ENCODE peak calls at places on chromosomes 12 and 14, in ten cellular contexts. One of them, this sample, is unnamed.

GRCh38 chr12:53793221-53793620 is 41.4 kb upstream of the CISTR start:
- DNase-seq in cardiac muscle cell: no peak
- DNase-seq in BJ: no peak
- DNase-seq in tibial nerve: no peak
- DNase-seq in heart left ventricle: no peak
- DNase-seq in fibroblast of mammary gland: no peak
- DNase-seq in epithelial cell of esophagus: no peak
- DNase-seq in uterus: no peak
- DNase-seq in tibial artery: no peak
- DNase-seq in fibroblast of lung: no peak
- DNase-seq in this sample: no peak

GRCh38 chr14:35458442-35458841 is 53.9 kb upstream of the NFKBIA start:
- DNase-seq in cardiac muscle cell: no peak
- DNase-seq in BJ: no peak
- DNase-seq in tibial nerve: no peak
- DNase-seq in heart left ventricle: no peak
- DNase-seq in fibroblast of mammary gland: no peak
- DNase-seq in epithelial cell of esophagus: no peak
- DNase-seq in uterus: no peak
- DNase-seq in tibial artery: no peak
- DNase-seq in fibroblast of lung: no peak
- DNase-seq in this sample: no peak

GRCh38 chr12:88944403-88944802 is 364.1 kb upstream of the KITLG start:
- DNase-seq in cardiac muscle cell: peak
- DNase-seq in BJ: no peak
- DNase-seq in tibial nerve: no peak
- DNase-seq in heart left ventricle: no peak
- DNase-seq in fibroblast of mammary gland: peak
- DNase-seq in epithelial cell of esophagus: peak
- DNase-seq in uterus: no peak
- DNase-seq in tibial artery: no peak
- DNase-seq in fibroblast of lung: peak
- DNase-seq in this sample: peak

GRCh38 chr12:30908389-30909087 is 18.0 kb upstream of the TSPAN11 start:
- DNase-seq in cardiac muscle cell: peak
- DNase-seq in BJ: peak
- DNase-seq in tibial nerve: peak
- DNase-seq in heart left ventricle: no peak
- DNase-seq in fibroblast of mammary gland: peak
- DNase-seq in epithelial cell of esophagus: no peak
- DNase-seq in uterus: no peak
- DNase-seq in tibial artery: no peak
- DNase-seq in fibroblast of lung: peak
- DNase-seq in this sample: peak

GRCh38 chr12:131533139-131533538 is 177.8 kb upstream of the SFSWAP start:
- DNase-seq in cardiac muscle cell: no peak
- DNase-seq in BJ: no peak
- DNase-seq in tibial nerve: no peak
- DNase-seq in heart left ventricle: no peak
- DNase-seq in fibroblast of mammary gland: no peak
- DNase-seq in epithelial cell of esophagus: no peak
- DNase-seq in uterus: no peak
- DNase-seq in tibial artery: no peak
- DNase-seq in fibroblast of lung: no peak
- DNase-seq in this sample: no peak

GRCh38 chr14:103628221-103628683 is 759 bp upstream of the KLC1 start:
- DNase-seq in cardiac muscle cell: peak
- DNase-seq in BJ: no peak
- DNase-seq in tibial nerve: peak
- DNase-seq in heart left ventricle: peak
- DNase-seq in fibroblast of mammary gland: peak
- DNase-seq in epithelial cell of esophagus: peak
- DNase-seq in uterus: peak
- DNase-seq in tibial artery: peak
- DNase-seq in fibroblast of lung: peak
- DNase-seq in this sample: peak

GRCh38 chr14:94581127-94581999 is at the start of gene SERPINA5:
- DNase-seq in cardiac muscle cell: peak
- DNase-seq in BJ: no peak
- DNase-seq in tibial nerve: peak
- DNase-seq in heart left ventricle: peak
- DNase-seq in fibroblast of mammary gland: peak
- DNase-seq in epithelial cell of esophagus: no peak
- DNase-seq in uterus: no peak
- DNase-seq in tibial artery: no peak
- DNase-seq in fibroblast of lung: peak
- DNase-seq in this sample: no peak

GRCh38 chr12:72272731-72273498 is 745 bp downstream of the TRHDE start:
- DNase-seq in cardiac muscle cell: peak
- DNase-seq in BJ: no peak
- DNase-seq in tibial nerve: no peak
- DNase-seq in heart left ventricle: no peak
- DNase-seq in fibroblast of mammary gland: no peak
- DNase-seq in epithelial cell of esophagus: no peak
- DNase-seq in uterus: peak
- DNase-seq in tibial artery: peak
- DNase-seq in fibroblast of lung: peak
- DNase-seq in this sample: no peak

GRCh38 chr12:105072888-105073488 is 11.3 kb downstream of the ALDH1L2 start:
- DNase-seq in cardiac muscle cell: no peak
- DNase-seq in BJ: no peak
- DNase-seq in tibial nerve: no peak
- DNase-seq in heart left ventricle: no peak
- DNase-seq in fibroblast of mammary gland: no peak
- DNase-seq in epithelial cell of esophagus: no peak
- DNase-seq in uterus: no peak
- DNase-seq in tibial artery: no peak
- DNase-seq in fibroblast of lung: no peak
- DNase-seq in this sample: no peak

GRCh38 chr12:64450711-64451486 is 1.0 kb upstream of the TBK1 start:
- DNase-seq in cardiac muscle cell: peak
- DNase-seq in BJ: no peak
- DNase-seq in tibial nerve: no peak
- DNase-seq in heart left ventricle: no peak
- DNase-seq in fibroblast of mammary gland: peak
- DNase-seq in epithelial cell of esophagus: peak
- DNase-seq in uterus: no peak
- DNase-seq in tibial artery: no peak
- DNase-seq in fibroblast of lung: peak
- DNase-seq in this sample: peak

GRCh38 chr12:212799-213526 is 994 bp downstream of the SLC6A12 start:
- DNase-seq in cardiac muscle cell: peak
- DNase-seq in BJ: no peak
- DNase-seq in tibial nerve: peak
- DNase-seq in heart left ventricle: no peak
- DNase-seq in fibroblast of mammary gland: no peak
- DNase-seq in epithelial cell of esophagus: no peak
- DNase-seq in uterus: no peak
- DNase-seq in tibial artery: no peak
- DNase-seq in fibroblast of lung: no peak
- DNase-seq in this sample: peak

GRCh38 chr14:78667141-78667540 is 497.0 kb downstream of the NRXN3 start:
- DNase-seq in cardiac muscle cell: no peak
- DNase-seq in BJ: no peak
- DNase-seq in tibial nerve: no peak
- DNase-seq in heart left ventricle: no peak
- DNase-seq in fibroblast of mammary gland: no peak
- DNase-seq in epithelial cell of esophagus: no peak
- DNase-seq in uterus: no peak
- DNase-seq in tibial artery: no peak
- DNase-seq in fibroblast of lung: no peak
- DNase-seq in this sample: no peak

GRCh38 chr14:78666336-78667056 is 496.3 kb downstream of the NRXN3 start:
- DNase-seq in cardiac muscle cell: no peak
- DNase-seq in BJ: no peak
- DNase-seq in tibial nerve: no peak
- DNase-seq in heart left ventricle: no peak
- DNase-seq in fibroblast of mammary gland: no peak
- DNase-seq in epithelial cell of esophagus: no peak
- DNase-seq in uterus: no peak
- DNase-seq in tibial artery: no peak
- DNase-seq in fibroblast of lung: no peak
- DNase-seq in this sample: no peak
- H3K4me3 ChIP-seq in cardiac muscle cell: no peak
- H3K4me3 ChIP-seq in BJ: no peak
- H3K4me3 ChIP-seq in tibial nerve: no peak
- H3K4me3 ChIP-seq in heart left ventricle: no peak
- H3K4me3 ChIP-seq in fibroblast of mammary gland: no peak
- H3K4me3 ChIP-seq in epithelial cell of esophagus: no peak
- H3K4me3 ChIP-seq in uterus: no peak
- H3K4me3 ChIP-seq in tibial artery: no peak
- H3K4me3 ChIP-seq in fibroblast of lung: no peak
- H3K4me3 ChIP-seq in this sample: no peak

GRCh38 chr12:116870306-116870705 is 10.9 kb downstream of the HRK start:
- DNase-seq in cardiac muscle cell: no peak
- DNase-seq in BJ: no peak
- DNase-seq in tibial nerve: no peak
- DNase-seq in heart left ventricle: no peak
- DNase-seq in fibroblast of mammary gland: no peak
- DNase-seq in epithelial cell of esophagus: no peak
- DNase-seq in uterus: no peak
- DNase-seq in tibial artery: no peak
- DNase-seq in fibroblast of lung: no peak
- DNase-seq in this sample: no peak
- TF ChIP-seq CTCF in cardiac muscle cell: no peak
- TF ChIP-seq CTCF in BJ: no peak
- TF ChIP-seq CTCF in tibial nerve: no peak
- TF ChIP-seq CTCF in heart left ventricle: no peak
- TF ChIP-seq CTCF in fibroblast of mammary gland: no peak
- TF ChIP-seq CTCF in epithelial cell of esophagus: no peak
- TF ChIP-seq CTCF in uterus: no peak
- TF ChIP-seq CTCF in tibial artery: no peak
- TF ChIP-seq CTCF in fibroblast of lung: no peak
- TF ChIP-seq CTCF in this sample: no peak

GRCh38 chr12:113477171-113477841 is 5.6 kb upstream of the LHX5 start:
- DNase-seq in cardiac muscle cell: no peak
- DNase-seq in BJ: no peak
- DNase-seq in tibial nerve: no peak
- DNase-seq in heart left ventricle: no peak
- DNase-seq in fibroblast of mammary gland: no peak
- DNase-seq in epithelial cell of esophagus: no peak
- DNase-seq in uterus: no peak
- DNase-seq in tibial artery: no peak
- DNase-seq in fibroblast of lung: no peak
- DNase-seq in this sample: no peak

GRCh38 chr12:113479578-113480335 is 8.1 kb upstream of the LHX5 start:
- DNase-seq in cardiac muscle cell: peak
- DNase-seq in BJ: no peak
- DNase-seq in tibial nerve: peak
- DNase-seq in heart left ventricle: peak
- DNase-seq in fibroblast of mammary gland: peak
- DNase-seq in epithelial cell of esophagus: peak
- DNase-seq in uterus: no peak
- DNase-seq in tibial artery: no peak
- DNase-seq in fibroblast of lung: peak
- DNase-seq in this sample: peak

GRCh38 chr12:113477842-113478215 is 6.2 kb upstream of the LHX5 start:
- DNase-seq in cardiac muscle cell: no peak
- DNase-seq in BJ: no peak
- DNase-seq in tibial nerve: no peak
- DNase-seq in heart left ventricle: no peak
- DNase-seq in fibroblast of mammary gland: no peak
- DNase-seq in epithelial cell of esophagus: no peak
- DNase-seq in uterus: no peak
- DNase-seq in tibial artery: no peak
- DNase-seq in fibroblast of lung: no peak
- DNase-seq in this sample: no peak

GRCh38 chr12:113479193-113479577 is 7.5 kb upstream of the LHX5 start:
- DNase-seq in cardiac muscle cell: no peak
- DNase-seq in BJ: no peak
- DNase-seq in tibial nerve: no peak
- DNase-seq in heart left ventricle: no peak
- DNase-seq in fibroblast of mammary gland: no peak
- DNase-seq in epithelial cell of esophagus: no peak
- DNase-seq in uterus: no peak
- DNase-seq in tibial artery: no peak
- DNase-seq in fibroblast of lung: no peak
- DNase-seq in this sample: no peak

DNA sequence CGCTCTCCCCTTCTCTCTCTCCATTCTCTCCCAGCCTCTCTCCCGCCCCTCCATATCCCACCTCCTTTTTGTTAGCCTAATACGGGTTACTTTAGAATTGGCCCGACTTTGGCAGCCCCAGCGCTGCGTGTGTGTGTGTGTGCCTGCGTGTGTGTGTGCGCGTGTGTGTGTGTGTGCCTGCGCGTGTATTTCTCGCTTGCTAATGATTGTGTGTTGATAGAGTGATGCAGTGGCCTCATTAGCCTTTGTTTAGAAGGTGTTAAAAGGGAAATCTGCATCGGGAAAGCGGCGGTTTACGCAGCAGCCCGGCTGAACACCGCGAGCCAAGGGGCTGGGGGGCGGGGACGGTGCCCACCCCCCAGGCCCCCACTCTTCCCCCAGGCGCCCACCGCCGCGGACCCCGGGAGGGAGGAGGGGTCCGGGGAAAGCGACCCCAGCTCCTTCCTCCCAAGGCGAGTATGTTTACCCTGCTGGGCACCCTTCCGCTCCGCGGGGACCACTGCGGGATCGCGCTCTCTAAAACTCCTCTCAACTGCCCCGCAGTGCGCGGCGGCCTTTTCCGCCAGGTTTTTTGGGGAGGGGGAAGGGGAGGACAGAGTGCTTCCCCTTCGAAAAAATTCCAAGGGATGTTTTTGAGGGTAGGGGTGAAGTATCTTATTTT is 6.8 kb upstream of the LHX5 start:
- DNase-seq in cardiac muscle cell: no peak
- DNase-seq in BJ: no peak
- DNase-seq in tibial nerve: no peak
- DNase-seq in heart left ventricle: no peak
- DNase-seq in fibroblast of mammary gland: no peak
- DNase-seq in epithelial cell of esophagus: no peak
- DNase-seq in uterus: no peak
- DNase-seq in tibial artery: no peak
- DNase-seq in fibroblast of lung: no peak
- DNase-seq in this sample: no peak
- H3K4me3 ChIP-seq in cardiac muscle cell: no peak
- H3K4me3 ChIP-seq in BJ: no peak
- H3K4me3 ChIP-seq in tibial nerve: no peak
- H3K4me3 ChIP-seq in heart left ventricle: no peak
- H3K4me3 ChIP-seq in fibroblast of mammary gland: no peak
- H3K4me3 ChIP-seq in epithelial cell of esophagus: no peak
- H3K4me3 ChIP-seq in uterus: no peak
- H3K4me3 ChIP-seq in tibial artery: no peak
- H3K4me3 ChIP-seq in fibroblast of lung: no peak
- H3K4me3 ChIP-seq in this sample: no peak

DNA sequence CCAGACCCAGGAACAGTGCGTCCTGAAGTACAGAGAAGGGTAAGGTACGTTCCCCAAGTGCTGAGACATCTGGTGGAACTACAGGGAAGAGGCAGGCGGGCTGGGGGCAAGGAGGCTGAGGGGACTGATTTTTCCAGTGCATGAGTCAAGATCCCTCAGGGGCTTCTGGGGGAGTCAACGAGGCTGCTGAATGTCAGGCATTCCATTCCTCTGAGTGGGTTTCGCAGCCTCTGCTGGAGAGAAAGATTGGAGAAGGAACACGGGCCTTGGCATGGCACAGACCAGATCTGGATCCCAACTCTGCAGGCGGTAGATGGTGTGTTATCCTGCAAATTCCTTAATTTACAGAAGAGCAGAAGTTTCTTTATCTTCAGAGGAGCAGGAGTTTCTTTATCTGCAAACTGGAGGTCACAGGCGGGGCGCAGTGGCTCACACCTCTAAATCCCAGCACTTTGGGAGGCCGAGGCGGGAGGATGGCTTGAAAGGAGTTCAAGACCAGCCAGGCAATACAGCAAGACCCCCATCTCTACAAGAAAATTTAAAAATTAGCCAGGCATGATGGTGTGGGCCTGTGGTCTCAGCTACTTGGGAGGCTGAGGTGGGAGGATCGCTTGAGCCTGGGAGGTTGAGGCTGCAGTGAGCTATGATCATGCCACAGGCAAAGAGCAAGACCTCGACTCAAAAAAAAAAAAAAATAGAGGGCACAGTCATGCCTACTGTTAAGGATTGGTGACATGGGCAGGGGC is 132.6 kb upstream of the MAP1LC3B2 start:
- DNase-seq in cardiac muscle cell: peak
- DNase-seq in BJ: peak
- DNase-seq in tibial nerve: peak
- DNase-seq in heart left ventricle: peak
- DNase-seq in fibroblast of mammary gland: peak
- DNase-seq in epithelial cell of esophagus: peak
- DNase-seq in uterus: peak
- DNase-seq in tibial artery: peak
- DNase-seq in fibroblast of lung: peak
- DNase-seq in this sample: peak
- TF ChIP-seq CTCF in cardiac muscle cell: peak
- TF ChIP-seq CTCF in BJ: peak
- TF ChIP-seq CTCF in tibial nerve: peak
- TF ChIP-seq CTCF in heart left ventricle: peak
- TF ChIP-seq CTCF in fibroblast of mammary gland: peak
- TF ChIP-seq CTCF in epithelial cell of esophagus: peak
- TF ChIP-seq CTCF in uterus: peak
- TF ChIP-seq CTCF in tibial artery: peak
- TF ChIP-seq CTCF in fibroblast of lung: peak
- TF ChIP-seq CTCF in this sample: peak

This sample was measured in fibroblast of the aortic adventitia.